ENCODE peak calls at places on chromosomes 3 and 15, in six cellular contexts. I is choroid plexus epithelial cell, H is H9, K is colonic mucosa, S is sigmoid colon, Y is fibroblast of the aortic adventitia. A is an unnamed sample.

GRCh38 chr3:129574206-129574605 is 31.2 kb downstream of the H1-8 start:
- DNase-seq in I (no peak), H (no peak), K (no peak), S (no peak), Y (no peak), A (no peak)

GRCh38 chr3:43707998-43708397 is 17.3 kb downstream of the ABHD5 start:
- DNase-seq in I (peak), H (no peak), K (no peak), S (no peak), Y (peak), A (no peak)

GRCh38 chr3:87350367-87351199 is 74.2 kb upstream of the POU1F1 start:
- DNase-seq in I (peak), H (no peak), K (peak), S (no peak), Y (peak), A (peak)

GRCh38 chr3:194139977-194140351 is 4.0 kb downstream of the HES1 start:
- DNase-seq in I (peak), H (no peak), K (no peak), S (no peak), Y (no peak), A (no peak)

GRCh38 chr15:71532994-71533393 is 277.4 kb upstream of the NR2E3 start:
- DNase-seq in I (peak), H (peak), K (no peak), S (no peak), Y (peak), A (no peak)

GRCh38 chr3:86993704-86994103 is 2.8 kb upstream of the VGLL3 start:
- DNase-seq in I (peak), H (no peak), K (no peak), S (no peak), Y (no peak), A (no peak)

GRCh38 chr3:98483626-98484025 is 13.9 kb upstream of the OR5K2 start:
- DNase-seq in I (no peak), H (no peak), K (no peak), S (no peak), Y (peak), A (no peak)

GRCh38 chr3:72698154-72698917 is 149.9 kb downstream of the SHQ1 start:
- DNase-seq in I (peak), H (peak), K (no peak), S (no peak), Y (no peak), A (no peak)

GRCh38 chr3:94413721-94414106 is 350.9 kb downstream of the NSUN3 start:
- DNase-seq in I (peak), H (no peak), K (no peak), S (no peak), Y (peak), A (no peak)

GRCh38 chr3:195209836-195210551 is 61.0 kb downstream of the XXYLT1 start:
- DNase-seq in I (peak), H (no peak), K (peak), S (peak), Y (peak), A (peak)

GRCh38 chr3:13414040-13414729 is 5.9 kb downstream of the NUP210 start:
- DNase-seq in I (no peak), H (no peak), K (peak), S (no peak), Y (no peak), A (no peak)

GRCh38 chr15:49179433-49180190 is 9.6 kb downstream of the GALK2 start:
- DNase-seq in I (no peak), H (no peak), K (no peak), S (no peak), Y (no peak), A (no peak)

GRCh38 chr15:64101018-64101417 is 5.2 kb downstream of the SNX1 start:
- DNase-seq in I (no peak), H (no peak), K (no peak), S (no peak), Y (no peak), A (no peak)

GRCh38 chr3:110902453-110903085 is 169.0 kb upstream of the NECTIN3 start:
- DNase-seq in I (no peak), H (no peak), K (no peak), S (no peak), Y (no peak), A (no peak)

GRCh38 chr15:37166402-37166801 is 66.1 kb upstream of the MEIS2 start:
- DNase-seq in I (no peak), H (no peak), K (no peak), S (no peak), Y (no peak), A (no peak)

GRCh38 chr15:67501177-67501835 is 19.6 kb upstream of the C15orf61 start:
- DNase-seq in I (peak), H (no peak), K (no peak), S (no peak), Y (peak), A (no peak)

GRCh38 chr15:52148409-52148808 is 35.8 kb upstream of the BCL2L10 start:
- DNase-seq in I (no peak), H (no peak), K (no peak), S (no peak), Y (no peak), A (no peak)

GRCh38 chr15:53693729-53694533 is 65.5 kb downstream of the WDR72 start:
- DNase-seq in I (peak), H (no peak), K (no peak), S (peak), Y (no peak), A (no peak)

GRCh38 chr15:60480888-60481287 is 1.9 kb upstream of the ICE2 start:
- DNase-seq in I (no peak), H (no peak), K (peak), S (no peak), Y (no peak), A (no peak)

GRCh38 chr15:49026700-49027099 is 19.5 kb downstream of the SECISBP2L start:
- DNase-seq in I (no peak), H (no peak), K (no peak), S (no peak), Y (no peak), A (no peak)

GRCh38 chr3:21621396-21621695 is 129.7 kb downstream of the ZNF385D start:
- DNase-seq in I (peak), H (no peak), K (no peak), S (no peak), Y (peak), A (no peak)

GRCh38 chr15:75043509-75044257 is 20.3 kb downstream of the PPCDC start:
- DNase-seq in I (peak), H (no peak), K (peak), S (peak), Y (peak), A (no peak)

GRCh38 chr3:25910997-25911396 is 121.1 kb downstream of the OXSM start:
- DNase-seq in I (peak), H (peak), K (peak), S (no peak), Y (no peak), A (peak)

GRCh38 chr15:101003706-101004105 is 84.5 kb downstream of the LRRK1 start:
- DNase-seq in I (no peak), H (peak), K (peak), S (peak), Y (no peak), A (no peak)

GRCh38 chr3:143697975-143698374 is 150.3 kb downstream of the SLC9A9 start:
- DNase-seq in I (no peak), H (no peak), K (no peak), S (no peak), Y (no peak), A (no peak)

GRCh38 chr3:177860236-177860635 is 663.0 kb upstream of the TBL1XR1 start:
- DNase-seq in I (no peak), H (no peak), K (no peak), S (no peak), Y (no peak), A (no peak)

DNA sequence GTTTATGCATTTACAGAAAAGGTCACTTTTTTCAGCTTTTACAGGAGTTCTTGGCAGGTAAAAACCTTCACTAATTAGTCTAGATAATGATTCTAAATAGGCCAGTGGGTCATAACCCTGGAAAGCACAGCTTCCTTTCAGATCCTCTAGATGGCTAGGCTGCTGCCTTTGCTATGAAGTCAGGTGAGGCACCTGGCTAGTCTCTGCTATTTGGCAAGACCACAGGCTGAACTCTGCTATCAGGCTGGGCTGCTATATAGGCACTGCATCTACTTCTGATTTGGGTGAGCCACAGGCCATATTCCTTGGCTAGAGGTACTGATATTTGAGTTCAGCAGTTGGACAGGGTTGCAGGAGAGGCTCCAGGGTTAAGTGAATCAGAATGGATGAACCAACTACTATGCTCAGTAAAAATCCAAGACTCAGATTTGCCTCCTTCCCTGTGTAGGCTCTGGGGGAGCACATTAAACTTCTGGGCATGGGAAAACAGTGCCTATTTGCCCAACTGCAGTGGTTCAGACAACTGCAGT is 665.7 kb upstream of the TBL1XR1 start:
- DNase-seq in I (no peak), H (no peak), K (no peak), S (no peak), Y (no peak), A (no peak)
- TF ChIP-seq CTCF in I (no peak), H (no peak), K (no peak), S (no peak), Y (no peak), A (no peak)

GRCh38 chr3:171648079-171648478 is 162.2 kb downstream of the PLD1 start:
- DNase-seq in I (no peak), H (no peak), K (no peak), S (no peak), Y (no peak), A (no peak)

GRCh38 chr3:171649282-171649681 is 161.0 kb downstream of the PLD1 start:
- DNase-seq in I (no peak), H (no peak), K (no peak), S (no peak), Y (no peak), A (no peak)

GRCh38 chr3:171644681-171645080 is 165.6 kb downstream of the PLD1 start:
- DNase-seq in I (no peak), H (no peak), K (no peak), S (no peak), Y (no peak), A (no peak)

GRCh38 chr3:171643033-171643432 is 167.2 kb downstream of the PLD1 start:
- DNase-seq in I (no peak), H (no peak), K (no peak), S (no peak), Y (no peak), A (no peak)

DNA sequence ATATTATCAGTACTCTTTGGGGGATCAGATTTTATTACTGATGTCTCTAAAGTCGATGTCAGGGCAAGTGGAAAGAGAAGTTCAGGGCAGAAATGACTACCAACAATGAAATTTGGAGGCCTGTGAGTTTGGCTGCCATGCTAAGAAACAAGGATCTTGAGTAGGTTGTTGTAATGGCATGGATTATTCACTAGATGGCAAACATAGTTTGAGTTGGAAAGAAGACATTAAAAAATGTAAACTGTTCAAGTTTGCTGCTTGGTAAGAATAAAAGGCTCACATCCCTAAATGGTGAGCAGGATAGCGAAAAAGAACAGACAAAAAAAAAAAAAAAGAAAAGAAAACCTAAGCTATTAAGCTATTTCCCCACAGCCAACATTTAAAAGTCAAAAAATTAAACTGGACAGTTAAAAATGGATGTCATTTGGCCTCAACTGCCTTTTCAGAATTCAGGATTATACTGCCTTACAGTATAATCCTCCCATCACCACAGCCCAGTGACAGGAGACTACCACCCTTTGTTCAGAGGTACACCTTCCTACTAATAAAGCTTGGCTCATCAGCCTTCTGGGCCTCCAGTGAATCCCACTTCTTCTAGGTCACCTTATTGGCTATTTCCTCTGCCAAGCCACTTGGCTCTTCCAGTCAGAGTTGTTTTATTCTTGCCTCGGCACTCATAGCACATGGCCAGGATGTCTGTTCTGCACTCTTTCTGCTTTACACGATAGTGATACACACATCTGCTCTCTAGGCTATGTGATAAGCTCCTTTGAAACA is 163.7 kb downstream of the PLD1 start:
- DNase-seq in I (peak), H (no peak), K (no peak), S (no peak), Y (peak), A (no peak)
- TF ChIP-seq CTCF in I (peak), H (peak), K (peak), S (peak), Y (peak), A (peak)

GRCh38 chr3:189298469-189299375 is 127.0 kb downstream of the TPRG1 start:
- DNase-seq in I (peak), H (no peak), K (no peak), S (no peak), Y (no peak), A (no peak)

GRCh38 chr3:189295089-189295488 is 123.3 kb downstream of the TPRG1 start:
- DNase-seq in I (no peak), H (no peak), K (no peak), S (no peak), Y (no peak), A (no peak)

GRCh38 chr3:189297957-189298356 is 126.2 kb downstream of the TPRG1 start:
- DNase-seq in I (no peak), H (no peak), K (no peak), S (no peak), Y (peak), A (no peak)

GRCh38 chr3:189292667-189293478 is 121.1 kb downstream of the TPRG1 start:
- DNase-seq in I (peak), H (no peak), K (no peak), S (no peak), Y (no peak), A (no peak)

DNA sequence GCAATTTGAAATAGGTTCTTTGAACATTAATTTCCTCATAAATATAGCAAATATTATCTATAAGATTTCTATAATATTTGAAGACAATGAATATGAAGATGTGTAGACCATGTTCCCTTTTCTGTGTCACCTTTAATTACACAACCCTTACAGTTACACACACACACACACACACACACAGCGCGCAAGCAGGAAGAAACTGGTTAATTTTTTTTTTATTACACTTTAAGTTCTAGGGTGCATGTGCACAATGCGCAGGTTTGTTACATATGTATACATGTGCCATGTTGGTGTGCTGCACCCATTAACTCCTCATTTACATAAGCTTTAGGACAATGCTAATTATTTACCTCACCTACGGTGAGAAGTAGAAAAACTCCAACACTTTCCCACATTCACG is 122.9 kb downstream of the TPRG1 start:
- DNase-seq in I (no peak), H (no peak), K (no peak), S (no peak), Y (no peak), A (no peak)
- TF ChIP-seq CTCF in I (no peak), H (no peak), K (no peak), S (no peak), Y (no peak), A (no peak)

GRCh38 chr3:120072867-120073525 is 21.3 kb downstream of the GSK3B start:
- DNase-seq in I (no peak), H (no peak), K (no peak), S (no peak), Y (no peak), A (no peak)
- TF ChIP-seq CTCF in I (peak), H (peak), K (no peak), S (no peak), Y (no peak), A (no peak)

GRCh38 chr15:43775411-43775965 is 1.3 kb downstream of the ELL3 start:
- DNase-seq in I (no peak), H (peak), K (peak), S (no peak), Y (peak), A (no peak)
- TF ChIP-seq CTCF in I (peak), H (peak), K (peak), S (no peak), Y (no peak), A (peak)

GRCh38 chr15:31296304-31297220 is 30.1 kb upstream of the KLF13 start:
- DNase-seq in I (peak), H (peak), K (peak), S (peak), Y (no peak), A (no peak)
- TF ChIP-seq CTCF in I (no peak), H (no peak), K (no peak), S (no peak), Y (no peak), A (no peak)

GRCh38 chr15:82414536-82415191 is 15.0 kb upstream of the GOLGA6L9 start:
- DNase-seq in I (peak), H (no peak), K (no peak), S (no peak), Y (no peak), A (no peak)
- TF ChIP-seq CTCF in I (peak), H (peak), K (no peak), S (no peak), Y (no peak), A (no peak)

GRCh38 chr15:39113741-39114140 is 467.1 kb upstream of the THBS1 start:
- DNase-seq in I (no peak), H (no peak), K (no peak), S (no peak), Y (no peak), A (no peak)

GRCh38 chr15:39118510-39118909 is 462.4 kb upstream of the THBS1 start:
- DNase-seq in I (peak), H (no peak), K (no peak), S (no peak), Y (peak), A (no peak)

GRCh38 chr15:39110746-39111145 is 470.1 kb upstream of the THBS1 start:
- DNase-seq in I (no peak), H (no peak), K (no peak), S (no peak), Y (no peak), A (no peak)

GRCh38 chr15:39114690-39115378 is 466.0 kb upstream of the THBS1 start:
- DNase-seq in I (no peak), H (no peak), K (no peak), S (no peak), Y (no peak), A (no peak)

GRCh38 chr15:39115379-39116057 is 465.4 kb upstream of the THBS1 start:
- DNase-seq in I (no peak), H (no peak), K (no peak), S (no peak), Y (peak), A (no peak)
- TF ChIP-seq CTCF in I (no peak), H (no peak), K (no peak), S (no peak), Y (no peak), A (no peak)

A was measured in nephron progenitor cell.